ENCODE peak calls at places on chromosomes 5 and 9, in six cellular contexts. E, D, H, V, A and S are unnamed samples.

GRCh38 chr9:112081918-112082729 is 93.0 kb downstream of the SUSD1 start:
- DNase-seq in H (no peak), V (no peak), D (no peak), A (no peak), E (no peak), S (no peak)

GRCh38 chr9:134208981-134209725 is 44.8 kb upstream of the RNU6ATAC start:
- DNase-seq in H (no peak), A (no peak), E (no peak), D (no peak), V (no peak), S (no peak)

GRCh38 chr9:78031271-78031825 is at the start of gene GNAQ:
- DNase-seq in A (peak), E (peak), D (peak), V (peak), H (no peak), S (peak)

GRCh38 chr9:112885324-112885723 is 5.4 kb downstream of the SLC46A2 start:
- DNase-seq in E (no peak), A (no peak), V (no peak), D (no peak), H (no peak), S (no peak)

GRCh38 chr9:137875354-137875753 is 2.2 kb upstream of the CACNA1B start:
- DNase-seq in H (no peak), A (no peak), V (no peak), D (no peak), E (no peak), S (no peak)

GRCh38 chr5:68565427-68565826 is 349.9 kb downstream of the PIK3R1 start:
- DNase-seq in H (no peak), A (peak), V (no peak), E (no peak), D (no peak), S (no peak)

GRCh38 chr5:17854901-17855300 is 220.6 kb downstream of the TAF11L14 start:
- DNase-seq in D (no peak), V (no peak), A (no peak), E (no peak), H (no peak), S (no peak)

GRCh38 chr5:93307557-93307956 is 273.5 kb downstream of the NR2F1-AS1 start:
- DNase-seq in V (no peak), H (peak), E (no peak), A (no peak), D (no peak), S (no peak)

GRCh38 chr5:59489551-59489950 is 404.0 kb downstream of the PDE4D start:
- DNase-seq in D (no peak), A (no peak), V (no peak), E (no peak), H (peak), S (no peak)

GRCh38 chr9:120901704-120902103 is 24.7 kb upstream of the PHF19 start:
- DNase-seq in H (no peak), A (no peak), D (no peak), E (no peak), V (no peak), S (no peak)

GRCh38 chr9:98775831-98776441 is 20.4 kb downstream of the ANKS6 start:
- DNase-seq in D (peak), H (peak), A (peak), E (peak), V (peak), S (peak)

GRCh38 chr5:160134332-160134731 is 15.1 kb upstream of the PWWP2A start:
- DNase-seq in A (no peak), H (no peak), V (no peak), E (no peak), D (no peak), S (no peak)